ENCODE peak calls at places on chromosomes 3 and 15, in six cellular contexts. O is IMR-90, A is mesenchymal stem cell, E is trophoblast cell, R is neuronal stem cell, Q is H1. I is an unnamed sample.

GRCh38 chr3:141386611-141387110 is 18.4 kb downstream of the ZBTB38 start:
- DNase-seq in Q (no peak), A (no peak), R (no peak), E (no peak), O (peak), I (no peak)

GRCh38 chr15:51888593-51889195 is 59.2 kb downstream of the TMOD3 start:
- DNase-seq in A (peak), R (no peak), Q (no peak), O (peak), E (no peak), I (no peak)

GRCh38 chr15:31235298-31236183 is 91.1 kb upstream of the KLF13 start:
- DNase-seq in A (peak), O (no peak), R (no peak), Q (no peak), E (no peak), I (no peak)

GRCh38 chr3:188154758-188155574 is 1.0 kb downstream of the LPP start:
- DNase-seq in Q (no peak), A (peak), R (no peak), O (peak), E (no peak), I (no peak)

GRCh38 chr15:68055224-68055705 is 1.1 kb downstream of the PIAS1 start:
- DNase-seq in R (no peak), A (peak), E (no peak), O (peak), Q (no peak), I (no peak)

GRCh38 chr3:9142346-9142745 is 107.1 kb downstream of the SRGAP3 start:
- DNase-seq in O (no peak), A (no peak), E (no peak), R (no peak), Q (no peak), I (no peak)

GRCh38 chr3:151268267-151269235 is 9.8 kb downstream of the P2RY14 start:
- DNase-seq in A (peak), O (peak), Q (no peak), E (no peak), R (no peak), I (no peak)

GRCh38 chr3:101850327-101851048 is 1.2 kb downstream of the NFKBIZ start:
- DNase-seq in O (peak), A (peak), Q (no peak), R (no peak), E (no peak), I (no peak)

GRCh38 chr3:186633481-186633880 is 6.7 kb upstream of the FETUB start:
- DNase-seq in O (no peak), A (no peak), R (no peak), E (no peak), Q (no peak), I (no peak)

GRCh38 chr15:41809121-41809520 is 18.8 kb upstream of the JMJD7 start:
- DNase-seq in E (no peak), O (peak), R (no peak), A (no peak), Q (no peak), I (no peak)
- H3K14ac ChIP-seq in E (no peak), O (peak), R (no peak), A (no peak), Q (no peak), I (no peak)

GRCh38 chr3:190026154-190026553 is 94.5 kb downstream of the P3H2 start:
- DNase-seq in Q (no peak), A (no peak), R (no peak), O (peak), E (peak), I (no peak)
- H3K4me2 ChIP-seq in Q (no peak), A (no peak), R (no peak), O (peak), E (no peak), I (no peak)

GRCh38 chr3:71441217-71441924 is 142.2 kb downstream of the FOXP1 start:
- DNase-seq in Q (no peak), E (no peak), R (no peak), A (no peak), O (no peak), I (no peak)
- H4K91ac ChIP-seq in Q (no peak), E (no peak), R (no peak), A (no peak), O (peak), I (no peak)

GRCh38 chr3:120382941-120383447 is 33.8 kb upstream of the LRRC58 start:
- DNase-seq in Q (no peak), O (no peak), R (no peak), E (no peak), A (no peak), I (no peak)

GRCh38 chr3:120381503-120381902 is 32.3 kb upstream of the LRRC58 start:
- DNase-seq in A (no peak), Q (no peak), R (no peak), E (no peak), O (no peak), I (no peak)
- H3K14ac ChIP-seq in A (no peak), Q (no peak), R (no peak), E (no peak), O (no peak), I (no peak)

GRCh38 chr3:156583469-156583868 is 28.6 kb upstream of the SSR3 start:
- DNase-seq in Q (no peak), A (no peak), E (no peak), R (no peak), O (no peak), I (no peak)
- H3K4me2 ChIP-seq in Q (no peak), A (no peak), E (no peak), R (no peak), O (no peak), I (no peak)